ENCODE peak calls at places on chromosome 14, in four cellular contexts. One of them, this sample, is unnamed.

GRCh38 chr14:64632056-64632455 is 72.2 kb upstream of the PLEKHG3 start:
- DNase-seq in tibial artery: no peak
- DNase-seq in H9: no peak
- DNase-seq in heart left ventricle: no peak
- DNase-seq in this sample: no peak

GRCh38 chr14:94601961-94602391 is 10.2 kb upstream of the SERPINA3 start:
- DNase-seq in tibial artery: peak
- DNase-seq in H9: peak
- DNase-seq in heart left ventricle: peak
- DNase-seq in this sample: peak

GRCh38 chr14:105664691-105665090 is 138.3 kb downstream of the TMEM121 start:
- DNase-seq in tibial artery: peak
- DNase-seq in H9: no peak
- DNase-seq in heart left ventricle: no peak
- DNase-seq in this sample: no peak

GRCh38 chr14:71242237-71242748 is 335.0 kb downstream of the PCNX1 start:
- DNase-seq in tibial artery: no peak
- DNase-seq in H9: no peak
- DNase-seq in heart left ventricle: no peak
- DNase-seq in this sample: no peak

GRCh38 chr14:34043627-34044372 is 92.9 kb upstream of the EGLN3 start:
- DNase-seq in tibial artery: no peak
- DNase-seq in H9: peak
- DNase-seq in heart left ventricle: no peak
- DNase-seq in this sample: no peak

GRCh38 chr14:64123241-64123956 is 170.8 kb downstream of the ESR2 start:
- DNase-seq in tibial artery: no peak
- DNase-seq in H9: no peak
- DNase-seq in heart left ventricle: no peak
- DNase-seq in this sample: no peak

GRCh38 chr14:64807588-64807987 is 72.1 kb downstream of the SPTB start:
- DNase-seq in tibial artery: no peak
- DNase-seq in H9: no peak
- DNase-seq in heart left ventricle: peak
- DNase-seq in this sample: no peak

GRCh38 chr14:89415139-89415538 is 1.9 kb downstream of the FOXN3 start:
- DNase-seq in tibial artery: no peak
- DNase-seq in H9: no peak
- DNase-seq in heart left ventricle: no peak
- DNase-seq in this sample: no peak

GRCh38 chr14:58663494-58664111 is 25.8 kb downstream of the DACT1 start:
- DNase-seq in tibial artery: no peak
- DNase-seq in H9: no peak
- DNase-seq in heart left ventricle: no peak
- DNase-seq in this sample: no peak

GRCh38 chr14:59632381-59632780 is 55.8 kb upstream of the CCDC175 start:
- DNase-seq in tibial artery: no peak
- DNase-seq in H9: peak
- DNase-seq in heart left ventricle: no peak
- DNase-seq in this sample: no peak

GRCh38 chr14:80269338-80269935 is 58.1 kb upstream of the DIO2 start:
- DNase-seq in tibial artery: no peak
- DNase-seq in H9: no peak
- DNase-seq in heart left ventricle: no peak
- DNase-seq in this sample: no peak

GRCh38 chr14:34843011-34843554 is 32.1 kb downstream of the BAZ1A start:
- DNase-seq in tibial artery: no peak
- DNase-seq in H9: no peak
- DNase-seq in heart left ventricle: no peak
- DNase-seq in this sample: no peak

GRCh38 chr14:61262082-61262481 is 19.1 kb downstream of the TMEM30B start:
- DNase-seq in tibial artery: no peak
- DNase-seq in H9: no peak
- DNase-seq in heart left ventricle: no peak
- DNase-seq in this sample: no peak

GRCh38 chr14:78181270-78181669 is 11.1 kb downstream of the NRXN3 start:
- DNase-seq in tibial artery: no peak
- DNase-seq in H9: no peak
- DNase-seq in heart left ventricle: no peak
- DNase-seq in this sample: no peak

GRCh38 chr14:64191756-64192155 is 102.4 kb downstream of the ESR2 start:
- DNase-seq in tibial artery: no peak
- DNase-seq in H9: no peak
- DNase-seq in heart left ventricle: no peak
- DNase-seq in this sample: no peak

GRCh38 chr14:89283327-89284060 is 133.5 kb downstream of the FOXN3 start:
- DNase-seq in tibial artery: peak
- DNase-seq in H9: no peak
- DNase-seq in heart left ventricle: no peak
- DNase-seq in this sample: no peak

GRCh38 chr14:105666420-105666819 is 140.0 kb downstream of the TMEM121 start:
- DNase-seq in tibial artery: no peak
- DNase-seq in H9: no peak
- DNase-seq in heart left ventricle: no peak
- DNase-seq in this sample: no peak

GRCh38 chr14:73740921-73741326 is 26.7 kb upstream of the PNMA1 start:
- DNase-seq in tibial artery: peak
- DNase-seq in H9: peak
- DNase-seq in heart left ventricle: peak
- DNase-seq in this sample: peak

GRCh38 chr14:88198441-88198840 is 124.6 kb downstream of the KCNK10 start:
- DNase-seq in tibial artery: no peak
- DNase-seq in H9: no peak
- DNase-seq in heart left ventricle: no peak
- DNase-seq in this sample: no peak

GRCh38 chr14:23286020-23286903 is at the start of gene HOMEZ:
- DNase-seq in tibial artery: peak
- DNase-seq in H9: peak
- DNase-seq in heart left ventricle: peak
- DNase-seq in this sample: peak

GRCh38 chr14:31802838-31803237 is 241.6 kb downstream of the NUBPL start:
- DNase-seq in tibial artery: no peak
- DNase-seq in H9: no peak
- DNase-seq in heart left ventricle: no peak
- DNase-seq in this sample: no peak

GRCh38 chr14:95021588-95021987 is 135.7 kb downstream of the DICER1 start:
- DNase-seq in tibial artery: no peak
- DNase-seq in H9: no peak
- DNase-seq in heart left ventricle: no peak
- DNase-seq in this sample: no peak

GRCh38 chr14:22838631-22839041 is 2.3 kb downstream of the MMP14 start:
- DNase-seq in tibial artery: no peak
- DNase-seq in H9: no peak
- DNase-seq in heart left ventricle: no peak
- DNase-seq in this sample: no peak

GRCh38 chr14:44846232-44846824 is 115.4 kb downstream of the KLHL28 start:
- DNase-seq in tibial artery: no peak
- DNase-seq in H9: no peak
- DNase-seq in heart left ventricle: no peak
- DNase-seq in this sample: no peak

GRCh38 chr14:87131879-87132278 is 861.1 kb downstream of the GALC start:
- DNase-seq in tibial artery: no peak
- DNase-seq in H9: no peak
- DNase-seq in heart left ventricle: no peak
- DNase-seq in this sample: no peak

GRCh38 chr14:20690848-20691640 is 2.5 kb downstream of the ANG start:
- DNase-seq in tibial artery: no peak
- DNase-seq in H9: no peak
- DNase-seq in heart left ventricle: no peak
- DNase-seq in this sample: no peak

GRCh38 chr14:77044776-77045569 is 16.5 kb upstream of the IRF2BPL start:
- DNase-seq in tibial artery: no peak
- DNase-seq in H9: no peak
- DNase-seq in heart left ventricle: peak
- DNase-seq in this sample: no peak

GRCh38 chr14:90795744-90796143 is 20.5 kb downstream of the TTC7B start:
- DNase-seq in tibial artery: no peak
- DNase-seq in H9: no peak
- DNase-seq in heart left ventricle: no peak
- DNase-seq in this sample: no peak

GRCh38 chr14:20469890-20470858 is 968 bp downstream of the PNP start:
- DNase-seq in tibial artery: peak
- DNase-seq in H9: peak
- DNase-seq in heart left ventricle: no peak
- DNase-seq in this sample: no peak

GRCh38 chr14:90088160-90088559 is 26.4 kb downstream of the KCNK13 start:
- DNase-seq in tibial artery: no peak
- DNase-seq in H9: no peak
- DNase-seq in heart left ventricle: no peak
- DNase-seq in this sample: no peak

GRCh38 chr14:103361868-103362267 is 23.3 kb upstream of the MARK3 start:
- DNase-seq in tibial artery: no peak
- DNase-seq in H9: no peak
- DNase-seq in heart left ventricle: no peak
- DNase-seq in this sample: no peak

GRCh38 chr14:70289138-70289537 is 70.3 kb downstream of the COX16 start:
- DNase-seq in tibial artery: no peak
- DNase-seq in H9: no peak
- DNase-seq in heart left ventricle: no peak
- DNase-seq in this sample: no peak

GRCh38 chr14:65170768-65171251 is 68.5 kb upstream of the MAX start:
- DNase-seq in tibial artery: no peak
- DNase-seq in H9: peak
- DNase-seq in heart left ventricle: no peak
- DNase-seq in this sample: no peak

GRCh38 chr14:73173092-73173735 is 36.9 kb downstream of the PSEN1 start:
- DNase-seq in tibial artery: no peak
- DNase-seq in H9: no peak
- DNase-seq in heart left ventricle: no peak
- DNase-seq in this sample: no peak

GRCh38 chr14:58066115-58066514 is 85.9 kb downstream of the ARMH4 start:
- DNase-seq in tibial artery: no peak
- DNase-seq in H9: no peak
- DNase-seq in heart left ventricle: no peak
- DNase-seq in this sample: no peak

GRCh38 chr14:103301512-103302197 is 32.4 kb upstream of the EIF5 start:
- DNase-seq in tibial artery: peak
- DNase-seq in H9: no peak
- DNase-seq in heart left ventricle: no peak
- DNase-seq in this sample: no peak

GRCh38 chr14:31239673-31240072 is 32.1 kb upstream of the HECTD1 start:
- DNase-seq in tibial artery: no peak
- DNase-seq in H9: no peak
- DNase-seq in heart left ventricle: no peak
- DNase-seq in this sample: no peak

GRCh38 chr14:23469906-23470403 is 452 bp downstream of the NGDN start:
- DNase-seq in tibial artery: no peak
- DNase-seq in H9: no peak
- DNase-seq in heart left ventricle: no peak
- DNase-seq in this sample: no peak

GRCh38 chr14:102389261-102389660 is 26.5 kb downstream of the TECPR2 start:
- DNase-seq in tibial artery: no peak
- DNase-seq in H9: no peak
- DNase-seq in heart left ventricle: no peak
- DNase-seq in this sample: no peak

GRCh38 chr14:96265387-96265786 is 9.4 kb downstream of the BDKRB1 start:
- DNase-seq in tibial artery: no peak
- DNase-seq in H9: no peak
- DNase-seq in heart left ventricle: no peak
- DNase-seq in this sample: no peak
- H3K27ac ChIP-seq in tibial artery: no peak
- H3K27ac ChIP-seq in H9: no peak
- H3K27ac ChIP-seq in heart left ventricle: no peak
- H3K27ac ChIP-seq in this sample: no peak

GRCh38 chr14:74955229-74955999 is at the start of gene PGF:
- DNase-seq in tibial artery: peak
- DNase-seq in H9: peak
- DNase-seq in heart left ventricle: peak
- DNase-seq in this sample: no peak
- H3K27ac ChIP-seq in tibial artery: peak
- H3K27ac ChIP-seq in H9: no peak
- H3K27ac ChIP-seq in heart left ventricle: peak
- H3K27ac ChIP-seq in this sample: peak

GRCh38 chr14:54253195-54253947 is 143.4 kb upstream of the CDKN3 start:
- DNase-seq in tibial artery: no peak
- DNase-seq in H9: no peak
- DNase-seq in heart left ventricle: no peak
- DNase-seq in this sample: no peak
- H3K27ac ChIP-seq in tibial artery: no peak
- H3K27ac ChIP-seq in H9: no peak
- H3K27ac ChIP-seq in heart left ventricle: no peak
- H3K27ac ChIP-seq in this sample: no peak

GRCh38 chr14:37194698-37195097 is 3.0 kb upstream of the MIPOL1 start:
- DNase-seq in tibial artery: no peak
- DNase-seq in H9: no peak
- DNase-seq in heart left ventricle: no peak
- DNase-seq in this sample: no peak
- H3K27ac ChIP-seq in tibial artery: no peak
- H3K27ac ChIP-seq in H9: no peak
- H3K27ac ChIP-seq in heart left ventricle: no peak
- H3K27ac ChIP-seq in this sample: no peak